ENCODE peak calls at places on chromosomes 3 and 15, in seven cellular contexts. C is A172, T is NCI-H774, U is iPS DF 6.9, X is posterior cingulate gyrus, I is activated T-cell treated with anti-CD3 and anti-CD28 coated beads for 1 hour, Y is SK-MEL-5. F is an unnamed sample.

GRCh38 chr3:29083607-29084120 is 197.2 kb upstream of the RBMS3 start:
- DNase-seq in I (no peak), C (no peak), Y (no peak), X (no peak), U (no peak), T (no peak), F (no peak)

GRCh38 chr3:111668912-111669488 is 73.9 kb upstream of the ZBED2 start:
- DNase-seq in T (peak), C (peak), Y (peak), X (no peak), U (no peak), I (no peak), F (no peak)

GRCh38 chr15:51736646-51737537 is 563 bp downstream of the LYSMD2 start:
- DNase-seq in U (no peak), X (peak), C (no peak), Y (no peak), I (peak), T (peak), F (peak)

GRCh38 chr15:90414408-90415028 is 26.5 kb downstream of the IQGAP1 start:
- DNase-seq in Y (no peak), X (no peak), T (no peak), C (peak), I (no peak), U (no peak), F (no peak)

GRCh38 chr3:179149951-179150350 is 1.8 kb downstream of the PIK3CA start:
- DNase-seq in U (no peak), C (no peak), X (no peak), T (no peak), I (no peak), Y (no peak), F (no peak)

GRCh38 chr3:137217733-137218132 is 259.9 kb downstream of the IL20RB start:
- DNase-seq in X (no peak), I (no peak), U (peak), T (no peak), Y (peak), C (no peak), F (no peak)

GRCh38 chr3:23992051-23992628 is 47.1 kb downstream of the NR1D2 start:
- DNase-seq in T (peak), C (peak), Y (no peak), I (no peak), U (no peak), X (no peak), F (no peak)

GRCh38 chr15:88769161-88769971 is 33.9 kb upstream of the ACAN start:
- DNase-seq in I (no peak), U (no peak), C (no peak), X (no peak), Y (peak), T (no peak), F (no peak)

GRCh38 chr15:63186065-63186464 is 3.3 kb upstream of the RAB8B start:
- DNase-seq in X (no peak), U (no peak), C (no peak), I (no peak), Y (peak), T (no peak), F (no peak)

GRCh38 chr3:151753846-151754245 is 20.1 kb downstream of the AADACL2 start:
- DNase-seq in T (no peak), Y (no peak), C (peak), X (no peak), U (no peak), I (no peak), F (no peak)

GRCh38 chr3:101995371-101996046 is 146.2 kb downstream of the NFKBIZ start:
- DNase-seq in I (no peak), Y (no peak), X (no peak), U (no peak), C (peak), T (no peak), F (no peak)

GRCh38 chr3:184339016-184339415 is 1.6 kb downstream of the FAM131A start:
- DNase-seq in I (no peak), Y (no peak), U (no peak), X (no peak), T (no peak), C (no peak), F (no peak)

GRCh38 chr3:14879161-14879888 is 60.6 kb downstream of the FGD5 start:
- DNase-seq in X (no peak), I (no peak), U (no peak), C (peak), Y (no peak), T (no peak), F (no peak)

GRCh38 chr3:74538669-74539068 is 75.8 kb downstream of the CNTN3 start:
- DNase-seq in U (no peak), C (no peak), Y (no peak), I (no peak), T (no peak), X (no peak), F (no peak)

GRCh38 chr3:196422976-196423781 is 9.0 kb downstream of the UBXN7 start:
- DNase-seq in I (no peak), Y (no peak), X (no peak), U (no peak), C (no peak), T (peak), F (no peak)

GRCh38 chr15:42608110-42608531 is 32.7 kb downstream of the STARD9 start:
- DNase-seq in Y (peak), T (no peak), X (no peak), I (peak), C (peak), U (no peak), F (peak)

GRCh38 chr3:136962961-136963360 is 5.2 kb downstream of the IL20RB start:
- DNase-seq in T (no peak), C (no peak), X (no peak), I (no peak), U (no peak), Y (no peak), F (no peak)

GRCh38 chr3:150057227-150057626 is 86.5 kb upstream of the PFN2 start:
- DNase-seq in C (no peak), Y (no peak), X (no peak), I (no peak), U (no peak), T (no peak), F (no peak)

GRCh38 chr3:53109822-53110771 is 20.1 kb downstream of the RFT1 start:
- DNase-seq in Y (peak), I (no peak), X (no peak), U (peak), T (no peak), C (no peak), F (no peak)

GRCh38 chr3:71162221-71162620 is 421.3 kb downstream of the FOXP1 start:
- DNase-seq in C (no peak), U (no peak), T (no peak), Y (peak), I (no peak), X (no peak), F (no peak)

GRCh38 chr3:36648241-36649034 is 115.9 kb downstream of the DCLK3 start:
- DNase-seq in C (peak), T (no peak), X (no peak), Y (no peak), U (no peak), I (no peak), F (no peak)

GRCh38 chr15:77251662-77252061 is 168.2 kb downstream of the PEAK1 start:
- DNase-seq in I (no peak), Y (no peak), T (no peak), X (no peak), U (peak), C (peak), F (no peak)

GRCh38 chr15:25093455-25094029 is 138.8 kb downstream of the SNRPN start:
- DNase-seq in Y (no peak), X (no peak), C (no peak), U (no peak), T (no peak), I (no peak), F (no peak)

GRCh38 chr15:74193305-74193718 is 9.3 kb downstream of the STRA6 start:
- DNase-seq in U (no peak), T (no peak), C (peak), Y (peak), X (no peak), I (no peak), F (no peak)

GRCh38 chr3:10289785-10290355 is 2.9 kb downstream of the GHRL start:
- DNase-seq in X (no peak), I (no peak), U (no peak), T (no peak), C (no peak), Y (no peak), F (no peak)

GRCh38 chr3:69768436-69768835 is 29.2 kb downstream of the MITF start:
- DNase-seq in I (no peak), X (no peak), T (no peak), U (no peak), Y (no peak), C (no peak), F (no peak)

GRCh38 chr15:101504866-101505609 is 15.5 kb upstream of the PCSK6 start:
- DNase-seq in Y (no peak), C (peak), I (no peak), X (no peak), T (no peak), U (no peak), F (no peak)

GRCh38 chr3:10164546-10165393 is at the start of gene IRAK2:
- DNase-seq in U (no peak), X (peak), C (peak), T (peak), Y (peak), I (peak), F (peak)

GRCh38 chr3:106534206-106534605 is 665.4 kb upstream of the CBLB start:
- DNase-seq in C (peak), U (no peak), X (no peak), T (no peak), I (peak), Y (no peak), F (peak)

GRCh38 chr15:28913171-28913765 is 27.5 kb downstream of the APBA2 start:
- DNase-seq in Y (peak), T (no peak), X (no peak), U (no peak), I (no peak), C (no peak), F (no peak)